ENCODE peak calls at places on chromosomes 16 and 17, in seven cellular contexts. One of them, this sample, is unnamed.

GRCh38 chr17:11182430-11182829 is 58.6 kb upstream of the SHISA6 start:
- DNase-seq in naive thymus-derived CD4-positive, alpha-beta T cell: no peak
- DNase-seq in AG04450: no peak
- DNase-seq in H1: no peak
- DNase-seq in GM23338: no peak
- DNase-seq in fibroblast of pulmonary artery: no peak
- DNase-seq in GM06990: no peak
- DNase-seq in this sample: no peak

GRCh38 chr17:4175921-4176802 is 33.2 kb downstream of the CYB5D2 start:
- DNase-seq in GM23338: no peak
- DNase-seq in AG04450: no peak
- DNase-seq in GM06990: no peak
- DNase-seq in H1: no peak
- DNase-seq in naive thymus-derived CD4-positive, alpha-beta T cell: peak; percentile 72
- DNase-seq in fibroblast of pulmonary artery: no peak
- DNase-seq in this sample: no peak

GRCh38 chr17:72121164-72122001 is 563 bp downstream of the SOX9 start:
- DNase-seq in GM23338: peak; percentile 66
- DNase-seq in GM06990: peak; percentile 68
- DNase-seq in AG04450: no peak
- DNase-seq in H1: peak; percentile 81
- DNase-seq in naive thymus-derived CD4-positive, alpha-beta T cell: no peak
- DNase-seq in fibroblast of pulmonary artery: peak; percentile 70
- DNase-seq in this sample: no peak

GRCh38 chr17:73231363-73231762 is 30.3 kb downstream of the CPSF4L start:
- DNase-seq in GM23338: peak; percentile 42
- DNase-seq in naive thymus-derived CD4-positive, alpha-beta T cell: no peak
- DNase-seq in AG04450: no peak
- DNase-seq in GM06990: peak; percentile 20
- DNase-seq in H1: no peak
- DNase-seq in fibroblast of pulmonary artery: peak; percentile 23
- DNase-seq in this sample: no peak

GRCh38 chr16:57527610-57528360 is 8.6 kb downstream of the CCDC102A start:
- DNase-seq in GM06990: no peak
- DNase-seq in naive thymus-derived CD4-positive, alpha-beta T cell: no peak
- DNase-seq in fibroblast of pulmonary artery: no peak
- DNase-seq in AG04450: no peak
- DNase-seq in GM23338: no peak
- DNase-seq in H1: no peak
- DNase-seq in this sample: no peak

GRCh38 chr16:82152641-82153094 is 17.4 kb downstream of the MPHOSPH6 start:
- DNase-seq in GM23338: no peak
- DNase-seq in GM06990: no peak
- DNase-seq in H1: no peak
- DNase-seq in naive thymus-derived CD4-positive, alpha-beta T cell: no peak
- DNase-seq in AG04450: peak; percentile 2
- DNase-seq in fibroblast of pulmonary artery: no peak
- DNase-seq in this sample: no peak

GRCh38 chr16:4426021-4426684 is 485 bp downstream of the DNAJA3 start:
- DNase-seq in AG04450: no peak
- DNase-seq in GM06990: no peak
- DNase-seq in naive thymus-derived CD4-positive, alpha-beta T cell: no peak
- DNase-seq in GM23338: peak; percentile 54
- DNase-seq in fibroblast of pulmonary artery: no peak
- DNase-seq in H1: no peak
- DNase-seq in this sample: no peak

GRCh38 chr16:50708373-50709060 is 15.1 kb downstream of the NOD2 start:
- DNase-seq in H1: no peak
- DNase-seq in AG04450: no peak
- DNase-seq in GM06990: no peak
- DNase-seq in fibroblast of pulmonary artery: no peak
- DNase-seq in GM23338: no peak
- DNase-seq in naive thymus-derived CD4-positive, alpha-beta T cell: no peak
- DNase-seq in this sample: no peak

GRCh38 chr16:49276646-49277385 is 4.8 kb downstream of the CBLN1 start:
- DNase-seq in AG04450: no peak
- DNase-seq in GM06990: no peak
- DNase-seq in naive thymus-derived CD4-positive, alpha-beta T cell: no peak
- DNase-seq in fibroblast of pulmonary artery: no peak
- DNase-seq in GM23338: peak; percentile 47
- DNase-seq in H1: peak; percentile 52
- DNase-seq in this sample: no peak

GRCh38 chr16:1940273-1941161 is 2.5 kb downstream of the MSRB1 start:
- DNase-seq in GM23338: no peak
- DNase-seq in H1: no peak
- DNase-seq in GM06990: no peak
- DNase-seq in fibroblast of pulmonary artery: no peak
- DNase-seq in naive thymus-derived CD4-positive, alpha-beta T cell: no peak
- DNase-seq in AG04450: no peak
- DNase-seq in this sample: no peak

GRCh38 chr16:51490866-51491265 is 339.8 kb upstream of the SALL1 start:
- DNase-seq in GM23338: no peak
- DNase-seq in GM06990: no peak
- DNase-seq in fibroblast of pulmonary artery: no peak
- DNase-seq in H1: no peak
- DNase-seq in AG04450: no peak
- DNase-seq in naive thymus-derived CD4-positive, alpha-beta T cell: no peak
- DNase-seq in this sample: no peak

GRCh38 chr17:79738643-79739042 is 7.9 kb downstream of the ENPP7 start:
- DNase-seq in GM06990: no peak
- DNase-seq in fibroblast of pulmonary artery: no peak
- DNase-seq in AG04450: no peak
- DNase-seq in H1: no peak
- DNase-seq in GM23338: no peak
- DNase-seq in naive thymus-derived CD4-positive, alpha-beta T cell: no peak
- DNase-seq in this sample: no peak

GRCh38 chr17:29046440-29046839 is 3.5 kb downstream of the PIPOX start:
- DNase-seq in H1: no peak
- DNase-seq in AG04450: no peak
- DNase-seq in GM23338: no peak
- DNase-seq in naive thymus-derived CD4-positive, alpha-beta T cell: no peak
- DNase-seq in GM06990: no peak
- DNase-seq in fibroblast of pulmonary artery: no peak
- DNase-seq in this sample: no peak

GRCh38 chr17:81920612-81921530 is 2.9 kb upstream of the SIRT7 start:
- DNase-seq in naive thymus-derived CD4-positive, alpha-beta T cell: no peak
- DNase-seq in AG04450: no peak
- DNase-seq in GM06990: no peak
- DNase-seq in fibroblast of pulmonary artery: no peak
- DNase-seq in H1: no peak
- DNase-seq in GM23338: no peak
- DNase-seq in this sample: no peak

GRCh38 chr16:79612207-79612606 is 11.7 kb upstream of the MAF start:
- DNase-seq in H1: no peak
- DNase-seq in fibroblast of pulmonary artery: no peak
- DNase-seq in GM06990: no peak
- DNase-seq in AG04450: no peak
- DNase-seq in GM23338: no peak
- DNase-seq in naive thymus-derived CD4-positive, alpha-beta T cell: no peak
- DNase-seq in this sample: no peak

GRCh38 chr17:2867441-2868424 is 71.5 kb downstream of the RAP1GAP2 start:
- DNase-seq in GM06990: no peak
- DNase-seq in AG04450: peak; percentile 38
- DNase-seq in GM23338: peak; percentile 90
- DNase-seq in H1: peak; percentile 67
- DNase-seq in fibroblast of pulmonary artery: peak; percentile 49
- DNase-seq in naive thymus-derived CD4-positive, alpha-beta T cell: no peak
- DNase-seq in this sample: peak; percentile 84

GRCh38 chr17:39979021-39979660 is 1.5 kb upstream of the PSMD3 start:
- DNase-seq in fibroblast of pulmonary artery: peak; percentile 71
- DNase-seq in naive thymus-derived CD4-positive, alpha-beta T cell: no peak
- DNase-seq in H1: no peak
- DNase-seq in GM06990: no peak
- DNase-seq in GM23338: no peak
- DNase-seq in AG04450: peak; percentile 78
- DNase-seq in this sample: peak; percentile 52

GRCh38 chr17:45828171-45829133 is 16.2 kb upstream of the SPPL2C start:
- DNase-seq in AG04450: no peak
- DNase-seq in GM23338: no peak
- DNase-seq in H1: no peak
- DNase-seq in GM06990: no peak
- DNase-seq in fibroblast of pulmonary artery: no peak
- DNase-seq in naive thymus-derived CD4-positive, alpha-beta T cell: no peak
- DNase-seq in this sample: no peak

GRCh38 chr17:74455025-74455585 is 11.3 kb upstream of the CD300A start:
- DNase-seq in fibroblast of pulmonary artery: no peak
- DNase-seq in naive thymus-derived CD4-positive, alpha-beta T cell: no peak
- DNase-seq in AG04450: no peak
- DNase-seq in H1: no peak
- DNase-seq in GM23338: peak; percentile 44
- DNase-seq in GM06990: no peak
- DNase-seq in this sample: no peak

GRCh38 chr16:68093816-68094613 is 8.8 kb downstream of the NFATC3 start:
- DNase-seq in AG04450: no peak
- DNase-seq in naive thymus-derived CD4-positive, alpha-beta T cell: peak; percentile 40
- DNase-seq in H1: no peak
- DNase-seq in GM23338: peak; percentile 68
- DNase-seq in fibroblast of pulmonary artery: peak; percentile 54
- DNase-seq in GM06990: no peak
- DNase-seq in this sample: no peak
- H3K4me3 ChIP-seq in AG04450: no peak overlapping the region
- H3K4me3 ChIP-seq in naive thymus-derived CD4-positive, alpha-beta T cell: no peak overlapping the region
- H3K4me3 ChIP-seq in H1: no peak overlapping the region
- H3K4me3 ChIP-seq in GM23338: no peak overlapping the region
- H3K4me3 ChIP-seq in fibroblast of pulmonary artery: no peak overlapping the region
- H3K4me3 ChIP-seq in GM06990: no peak overlapping the region
- H3K4me3 ChIP-seq in this sample: no peak overlapping the region

GRCh38 chr17:58326609-58327341 is 1.8 kb downstream of the TSPOAP1 start:
- DNase-seq in AG04450: no peak
- DNase-seq in naive thymus-derived CD4-positive, alpha-beta T cell: no peak
- DNase-seq in GM06990: peak; percentile 76
- DNase-seq in GM23338: no peak
- DNase-seq in H1: no peak
- DNase-seq in fibroblast of pulmonary artery: no peak
- DNase-seq in this sample: no peak

GRCh38 chr17:58329035-58329807 is 626 bp upstream of the TSPOAP1 start:
- DNase-seq in AG04450: no peak
- DNase-seq in GM06990: peak; percentile 88
- DNase-seq in fibroblast of pulmonary artery: no peak
- DNase-seq in naive thymus-derived CD4-positive, alpha-beta T cell: no peak
- DNase-seq in H1: peak; percentile 69
- DNase-seq in GM23338: peak; percentile 77
- DNase-seq in this sample: no peak

GRCh38 chr17:58325976-58326468 is 2.6 kb downstream of the TSPOAP1 start:
- DNase-seq in fibroblast of pulmonary artery: no peak
- DNase-seq in AG04450: no peak
- DNase-seq in H1: no peak
- DNase-seq in GM06990: peak; percentile 74
- DNase-seq in naive thymus-derived CD4-positive, alpha-beta T cell: no peak
- DNase-seq in GM23338: no peak
- DNase-seq in this sample: no peak

GRCh38 chr17:58328195-58329034 is at the start of gene TSPOAP1:
- DNase-seq in fibroblast of pulmonary artery: no peak
- DNase-seq in naive thymus-derived CD4-positive, alpha-beta T cell: peak; percentile 55
- DNase-seq in AG04450: no peak
- DNase-seq in H1: peak; percentile 84
- DNase-seq in GM06990: peak; percentile 92
- DNase-seq in GM23338: peak; percentile 86
- DNase-seq in this sample: no peak

GRCh38 chr17:58327363-58328194 is 1.0 kb downstream of the TSPOAP1 start:
- DNase-seq in GM23338: no peak
- DNase-seq in AG04450: no peak
- DNase-seq in naive thymus-derived CD4-positive, alpha-beta T cell: no peak
- DNase-seq in fibroblast of pulmonary artery: no peak
- DNase-seq in H1: no peak
- DNase-seq in GM06990: peak; percentile 88
- DNase-seq in this sample: no peak
- H3K4me3 ChIP-seq in GM23338: no peak overlapping the region
- H3K4me3 ChIP-seq in AG04450: no peak overlapping the region
- H3K4me3 ChIP-seq in naive thymus-derived CD4-positive, alpha-beta T cell: peak overlapping the region; percentile 64
- H3K4me3 ChIP-seq in fibroblast of pulmonary artery: no peak overlapping the region
- H3K4me3 ChIP-seq in H1: no peak overlapping the region
- H3K4me3 ChIP-seq in GM06990: peak overlapping the region; percentile 55
- H3K4me3 ChIP-seq in this sample: no peak overlapping the region

DNA sequence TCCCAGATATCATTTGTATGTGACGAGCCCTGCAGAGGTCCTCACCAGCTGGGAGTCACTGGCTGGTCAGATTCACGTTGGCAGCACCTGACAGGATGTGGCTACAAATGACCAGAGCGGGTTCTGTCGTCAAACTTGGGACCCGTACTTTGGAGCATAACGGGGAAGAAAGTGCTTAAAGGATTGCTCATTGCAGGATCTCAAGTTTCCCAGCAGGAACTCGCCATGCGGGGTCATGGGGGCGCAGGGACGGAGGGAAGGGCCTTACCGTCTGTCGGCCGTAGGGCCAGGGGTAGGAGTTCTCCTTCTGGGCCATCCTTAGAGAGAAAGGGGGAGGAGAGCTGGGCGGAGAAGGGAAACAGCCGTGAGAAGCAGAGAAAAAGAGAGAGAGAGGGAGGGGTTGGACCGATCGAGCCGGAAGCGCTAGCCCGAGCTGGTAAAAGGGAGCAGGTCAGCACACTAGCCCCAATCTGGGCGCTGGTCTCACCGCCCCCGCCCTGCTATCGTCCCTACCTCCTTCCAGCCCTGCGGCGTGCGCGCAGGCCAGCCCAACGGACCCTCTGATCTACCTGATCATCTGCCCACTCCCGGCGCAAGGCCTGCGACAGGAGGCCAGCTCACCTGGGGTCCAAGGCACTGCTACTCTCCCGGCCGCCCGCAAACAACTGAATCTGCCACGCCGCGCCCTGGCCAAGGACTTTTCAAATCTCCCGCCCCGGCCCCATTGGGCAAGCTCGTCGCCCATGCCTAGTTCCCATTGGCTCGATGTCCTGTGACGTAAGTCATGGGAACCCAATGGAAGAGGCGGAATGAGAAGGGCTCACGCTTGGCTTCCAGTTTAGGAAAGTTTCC is at the start of gene AURKB:
- DNase-seq in H1: peak; percentile 97
- DNase-seq in GM23338: peak; percentile 99
- DNase-seq in fibroblast of pulmonary artery: peak; percentile 98
- DNase-seq in naive thymus-derived CD4-positive, alpha-beta T cell: peak; percentile 89
- DNase-seq in GM06990: peak; percentile 90
- DNase-seq in AG04450: peak; percentile 93
- DNase-seq in this sample: peak; percentile 86
- H3K4me3 ChIP-seq in H1: peak within 1 kb of the TSS; percentile 84
- H3K4me3 ChIP-seq in GM23338: peak within 1 kb of the TSS; percentile 72
- H3K4me3 ChIP-seq in fibroblast of pulmonary artery: peak within 1 kb of the TSS; percentile 75
- H3K4me3 ChIP-seq in naive thymus-derived CD4-positive, alpha-beta T cell: peak within 1 kb of the TSS; percentile 91
- H3K4me3 ChIP-seq in GM06990: peak within 1 kb of the TSS; percentile 85
- H3K4me3 ChIP-seq in AG04450: peak within 1 kb of the TSS; percentile 87
- H3K4me3 ChIP-seq in this sample: peak within 1 kb of the TSS; percentile 81

GRCh38 chr16:30950516-30951073 is 1.7 kb downstream of the ORAI3 start:
- DNase-seq in GM23338: no peak
- DNase-seq in AG04450: no peak
- DNase-seq in GM06990: no peak
- DNase-seq in fibroblast of pulmonary artery: no peak
- DNase-seq in H1: no peak
- DNase-seq in naive thymus-derived CD4-positive, alpha-beta T cell: no peak
- DNase-seq in this sample: no peak
- H3K4me3 ChIP-seq in GM23338: peak overlapping the region; percentile 92
- H3K4me3 ChIP-seq in AG04450: peak overlapping the region; percentile 78
- H3K4me3 ChIP-seq in GM06990: peak overlapping the region; percentile 90
- H3K4me3 ChIP-seq in fibroblast of pulmonary artery: peak overlapping the region; percentile 66
- H3K4me3 ChIP-seq in H1: peak overlapping the region; percentile 98
- H3K4me3 ChIP-seq in naive thymus-derived CD4-positive, alpha-beta T cell: peak overlapping the region; percentile 74
- H3K4me3 ChIP-seq in this sample: peak overlapping the region; percentile 80